ENCODE peak calls at places on chromosome 21, in six cellular contexts. R is foreskin fibroblast; I is activated CD4-positive, alpha-beta memory T cell treated with anti-CD3 and anti-CD28 coated beads, Interleukin-2, amount 10 ng/mL, durations not matched to agents 7 days and 5 days; U is KG1; B is RKO; K is NK-92 treated with Interleukin-12 subunit alpha and Interleukin-12 subunit beta, amount 100 ng/mL, for 24 hours. Z is an unnamed sample.

GRCh38 chr21:46191257-46191685 is 7.0 kb upstream of the SPATC1L start:
- DNase-seq in U (no peak), B (peak), R (peak), K (no peak), I (no peak), Z (no peak)

GRCh38 chr21:16424331-16424749 is 694.6 kb downstream of the USP25 start:
- DNase-seq in B (no peak), U (no peak), R (no peak), I (no peak), K (no peak), Z (no peak)

GRCh38 chr21:14303731-14304488 is 79.0 kb downstream of the HSPA13 start:
- DNase-seq in I (no peak), B (no peak), U (no peak), R (no peak), K (no peak), Z (no peak)

GRCh38 chr21:45836268-45836655 is 145.3 kb upstream of the COL6A1 start:
- DNase-seq in U (no peak), I (no peak), R (peak), K (no peak), B (no peak), Z (no peak)

GRCh38 chr21:41726970-41727783 is 39.7 kb downstream of the RIPK4 start:
- DNase-seq in I (no peak), R (peak), B (peak), U (no peak), K (no peak), Z (no peak)

GRCh38 chr21:41662161-41662560 is 104.7 kb downstream of the RIPK4 start:
- DNase-seq in B (no peak), R (no peak), I (no peak), U (no peak), K (no peak), Z (no peak)

GRCh38 chr21:15289896-15290841 is 225.4 kb upstream of the NRIP1 start:
- DNase-seq in I (no peak), K (no peak), U (no peak), R (no peak), B (no peak), Z (peak)

GRCh38 chr21:31221051-31221450 is 123.0 kb downstream of the TIAM1 start:
- DNase-seq in K (no peak), B (no peak), U (no peak), R (no peak), I (no peak), Z (no peak)

GRCh38 chr21:37460196-37460595 is 93.6 kb downstream of the DYRK1A start:
- DNase-seq in U (no peak), I (no peak), B (no peak), R (no peak), K (no peak), Z (no peak)

GRCh38 chr21:44286716-44287632 is 1.3 kb downstream of the AIRE start:
- DNase-seq in K (no peak), R (no peak), B (no peak), I (no peak), U (no peak), Z (no peak)

GRCh38 chr21:35649186-35649585 is 411.1 kb downstream of the SETD4 start:
- DNase-seq in I (no peak), U (no peak), R (peak), B (no peak), K (no peak), Z (no peak)

GRCh38 chr21:32099812-32100416 is 178.9 kb downstream of the MIS18A start:
- DNase-seq in B (no peak), I (no peak), U (no peak), K (no peak), R (no peak), Z (no peak)

GRCh38 chr21:39696620-39697019 is 48.4 kb upstream of the IGSF5 start:
- DNase-seq in B (no peak), R (no peak), U (no peak), K (no peak), I (no peak), Z (no peak)

GRCh38 chr21:28790335-28790734 is 202.3 kb downstream of the LTN1 start:
- DNase-seq in U (no peak), K (no peak), B (no peak), I (no peak), R (no peak), Z (no peak)

GRCh38 chr21:38329176-38329575 is 72.4 kb downstream of the KCNJ15 start:
- DNase-seq in B (no peak), U (no peak), R (no peak), I (no peak), K (no peak), Z (no peak)

GRCh38 chr21:34280389-34280795 is 83.4 kb upstream of the KCNE2 start:
- DNase-seq in R (no peak), U (no peak), K (no peak), B (no peak), I (no peak), Z (no peak)

GRCh38 chr21:31339736-31340135 is 4.3 kb downstream of the TIAM1 start:
- DNase-seq in R (no peak), I (no peak), K (no peak), U (no peak), B (no peak), Z (no peak)

GRCh38 chr21:36976882-36977651 is 10.6 kb upstream of the HLCS start:
- DNase-seq in R (peak), I (peak), U (no peak), K (no peak), B (peak), Z (peak)

GRCh38 chr21:26515257-26515656 is 57.8 kb downstream of the CYYR1 start:
- DNase-seq in U (no peak), I (no peak), K (no peak), B (no peak), R (no peak), Z (no peak)

GRCh38 chr21:45418301-45419071 is 13.5 kb downstream of the COL18A1 start:
- DNase-seq in U (no peak), B (no peak), I (no peak), K (no peak), R (no peak), Z (no peak)

GRCh38 chr21:42414928-42415769 is 11.4 kb downstream of the UBASH3A start:
- DNase-seq in U (no peak), R (no peak), K (no peak), B (peak), I (peak), Z (no peak)

GRCh38 chr21:21439761-21440160 is 441.6 kb downstream of the NCAM2 start:
- DNase-seq in U (no peak), K (no peak), B (no peak), R (no peak), I (no peak), Z (no peak)

GRCh38 chr21:34835526-34835925 is 166.7 kb downstream of the CLIC6 start:
- DNase-seq in U (no peak), I (no peak), B (no peak), R (peak), K (no peak), Z (no peak)

GRCh38 chr21:38386967-38387366 is 111.3 kb downstream of the ERG start:
- DNase-seq in K (peak), R (no peak), U (peak), I (peak), B (no peak), Z (no peak)

GRCh38 chr21:38123626-38124025 is 133.2 kb upstream of the KCNJ15 start:
- DNase-seq in R (no peak), B (no peak), I (no peak), U (no peak), K (no peak), Z (no peak)